ENCODE peak calls at places on chromosomes 12 and 14, in nine cellular contexts. V is mucosa of descending colon, U is cardiac muscle cell, I is uterus, X is HFFc6, N is tibial artery, Y is ascending aorta, Q is vagina, J is astrocyte of the spinal cord. B is an unnamed sample.

GRCh38 chr12:64171715-64172114 is 50.4 kb downstream of the KICS2 start:
- DNase-seq in U (peak; percentile 24), I (no peak), N (no peak), J (peak; percentile 55), V (no peak), X (peak; percentile 67), Y (no peak), Q (no peak), B (no peak)

GRCh38 chr14:35553808-35554207 is 19.8 kb downstream of the INSM2 start:
- DNase-seq in J (peak; percentile 29), Q (no peak), N (no peak), V (no peak), X (peak; percentile 64), I (no peak), Y (no peak), U (peak; percentile 66), B (no peak)

GRCh38 chr12:129571901-129572494 is 331.8 kb downstream of the TMEM132D start:
- DNase-seq in Q (no peak), U (no peak), N (no peak), V (no peak), Y (no peak), I (no peak), J (no peak), X (no peak), B (no peak)

GRCh38 chr12:9378430-9378835 is 170.2 kb upstream of the PZP start:
- DNase-seq in Y (no peak), Q (no peak), N (no peak), X (no peak), J (no peak), V (peak; percentile 31), U (peak; percentile 7), I (no peak), B (no peak)

GRCh38 chr14:55388160-55388559 is 23.5 kb downstream of the ATG14 start:
- DNase-seq in Q (no peak), I (no peak), J (peak; percentile 51), Y (no peak), N (no peak), X (peak; percentile 77), V (no peak), U (no peak), B (no peak)

GRCh38 chr12:78306236-78306635 is 475.5 kb downstream of the NAV3 start:
- DNase-seq in U (no peak), Y (no peak), I (no peak), J (no peak), V (no peak), Q (no peak), N (no peak), X (no peak), B (no peak)

GRCh38 chr12:120643574-120643973 is 3.1 kb downstream of the CABP1 start:
- DNase-seq in V (no peak), J (no peak), Q (no peak), Y (no peak), X (no peak), N (no peak), U (no peak), I (no peak), B (no peak)

GRCh38 chr12:93706387-93706786 is 29.2 kb downstream of the CRADD start:
- DNase-seq in I (no peak), U (no peak), Y (no peak), J (no peak), Q (no peak), X (no peak), N (no peak), V (no peak), B (no peak)

GRCh38 chr14:81931828-81932227 is 398.2 kb upstream of the SEL1L start:
- DNase-seq in N (no peak), Y (no peak), Q (no peak), J (no peak), U (no peak), X (no peak), I (no peak), V (no peak), B (no peak)

DNA sequence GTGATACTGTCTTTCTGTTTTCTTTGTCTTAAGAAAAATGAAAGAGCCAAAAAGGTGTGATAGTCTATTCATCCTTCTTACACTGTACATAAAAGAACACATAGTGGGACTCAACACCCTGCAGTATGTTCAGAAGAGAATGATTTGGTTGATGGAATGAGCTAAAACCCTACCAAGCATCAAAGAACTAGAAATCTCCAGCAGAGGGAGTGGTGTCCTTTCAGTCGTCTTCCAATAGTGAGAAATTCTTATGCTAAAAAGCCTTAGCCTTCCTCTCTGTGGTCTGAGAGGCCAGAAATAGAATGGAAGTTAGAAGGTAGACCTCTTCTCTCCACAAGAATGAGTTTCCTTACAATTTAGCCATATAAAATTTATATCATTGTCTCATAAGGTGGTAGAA is 393.4 kb upstream of the SEL1L start:
- DNase-seq in V (no peak), N (no peak), I (no peak), X (no peak), J (no peak), U (peak; percentile 32), Y (no peak), Q (no peak), B (no peak)
- TF ChIP-seq CTCF in V (no peak), N (no peak), I (no peak), X (no peak), J (no peak), U (peak; percentile 31), Y (peak; percentile 5), Q (no peak), B (no peak)

GRCh38 chr12:92242917-92243316 is 97.3 kb upstream of the BTG1 start:
- DNase-seq in X (no peak), Q (no peak), I (no peak), U (peak; percentile 82), N (no peak), Y (no peak), J (peak; percentile 83), V (no peak), B (no peak)

GRCh38 chr12:92248977-92249376 is 103.3 kb upstream of the BTG1 start:
- DNase-seq in J (no peak), U (no peak), X (no peak), V (no peak), I (no peak), Q (no peak), Y (no peak), N (no peak), B (no peak)

DNA sequence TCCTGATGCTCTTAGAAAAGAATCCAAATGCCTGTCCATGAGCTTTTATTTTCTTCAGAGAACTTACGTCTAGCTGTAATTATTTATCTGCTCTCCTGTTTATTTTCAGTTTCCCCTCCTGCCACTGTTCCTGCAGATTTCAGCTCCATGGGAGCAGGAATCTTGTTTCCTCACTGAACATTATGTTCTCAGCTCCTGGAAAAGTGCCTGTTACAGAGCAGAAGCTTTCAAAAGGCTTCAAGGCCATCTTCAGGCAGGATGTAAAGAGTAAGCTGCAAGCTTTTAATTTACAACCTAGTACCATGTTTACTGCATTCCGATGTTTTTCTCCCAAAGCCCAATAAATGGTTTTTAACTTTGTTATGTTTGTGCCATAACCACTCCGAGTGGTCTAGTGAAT is 98.4 kb upstream of the BTG1 start:
- DNase-seq in I (peak; percentile 42), Q (no peak), N (peak; percentile 40), J (peak; percentile 72), U (peak; percentile 76), Y (no peak), X (no peak), V (peak; percentile 12), B (no peak)
- TF ChIP-seq CTCF in I (peak; percentile 27), Q (no peak), N (peak; percentile 29), J (no peak), U (peak; percentile 12), Y (peak; percentile 6), X (no peak), V (no peak), B (no peak)

GRCh38 chr14:90330203-90331196 is 1.2 kb downstream of the NRDE2 start:
- DNase-seq in X (no peak), Y (no peak), N (no peak), Q (no peak), I (no peak), V (no peak), J (no peak), U (no peak), B (no peak)

GRCh38 chr14:90331497-90332270 is at the start of gene NRDE2:
- DNase-seq in I (peak; percentile 99), Y (peak; percentile 91), N (peak; percentile 99), X (peak; percentile 83), U (peak; percentile 99), V (peak; percentile 100), J (peak; percentile 98), Q (peak; percentile 96), B (peak; percentile 96)

GRCh38 chr14:90336401-90336800 is 4.7 kb upstream of the NRDE2 start:
- DNase-seq in Y (no peak), V (no peak), I (no peak), J (no peak), X (no peak), Q (no peak), U (no peak), N (no peak), B (no peak)

GRCh38 chr14:90336985-90337384 is 5.2 kb upstream of the NRDE2 start:
- DNase-seq in Y (no peak), V (no peak), J (no peak), N (no peak), Q (no peak), I (no peak), U (no peak), X (no peak), B (no peak)

GRCh38 chr14:90332271-90332584 is 487 bp upstream of the NRDE2 start:
- DNase-seq in V (no peak), Q (no peak), X (no peak), N (no peak), U (no peak), I (no peak), J (no peak), Y (no peak), B (no peak)
- TF ChIP-seq CTCF in V (no peak), Q (no peak), X (no peak), N (no peak), U (no peak), I (no peak), J (no peak), Y (no peak), B (no peak)

GRCh38 chr14:70333703-70334102 is 25.8 kb downstream of the COX16 start:
- DNase-seq in V (no peak), J (no peak), X (no peak), I (no peak), Q (no peak), N (no peak), Y (no peak), U (no peak), B (no peak)

GRCh38 chr14:70338550-70338949 is 20.9 kb downstream of the COX16 start:
- DNase-seq in J (no peak), N (no peak), Y (no peak), V (no peak), U (no peak), X (no peak), Q (no peak), I (no peak), B (no peak)

GRCh38 chr14:70343141-70343540 is 16.3 kb downstream of the COX16 start:
- DNase-seq in X (no peak), V (no peak), I (no peak), Y (no peak), U (no peak), N (no peak), Q (no peak), J (no peak), B (no peak)

GRCh38 chr14:70339970-70340369 is 19.5 kb downstream of the COX16 start:
- DNase-seq in X (no peak), I (no peak), Y (no peak), Q (no peak), V (no peak), J (no peak), U (no peak), N (no peak), B (no peak)

DNA sequence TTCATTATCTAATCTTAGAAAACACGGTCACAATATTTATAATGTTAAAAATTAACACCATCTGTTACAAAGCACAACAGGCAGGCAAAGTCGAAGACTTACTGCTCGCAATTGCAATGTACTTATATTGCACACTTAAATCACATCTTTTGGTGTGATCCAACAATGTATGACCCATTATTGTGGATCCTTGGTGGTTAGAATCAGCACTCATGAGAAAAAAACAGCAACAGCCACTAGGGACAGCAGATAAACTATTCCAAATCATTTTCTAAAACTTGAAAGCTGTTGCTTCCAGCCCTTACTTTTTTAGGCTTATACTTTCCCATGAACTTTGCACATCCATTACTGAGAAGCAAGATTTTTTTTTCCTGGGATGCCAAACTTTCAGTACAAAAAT is 20.4 kb downstream of the COX16 start:
- DNase-seq in V (no peak), Y (no peak), U (no peak), I (no peak), N (no peak), X (no peak), J (no peak), Q (no peak), B (no peak)
- TF ChIP-seq CTCF in V (no peak), Y (no peak), U (no peak), I (no peak), N (no peak), X (no peak), J (no peak), Q (no peak), B (no peak)

B was measured in GM10248.